ENCODE peak calls at places on chromosomes 5 and 9, in eight cellular contexts. P, W, N, Q, O, D, L and G are unnamed samples.

GRCh38 chr5:117084052-117084451 is 509.4 kb upstream of the SEMA6A start:
- DNase-seq in P (no peak), W (no peak), N (no peak), Q (no peak), O (no peak), D (no peak), L (no peak), G (no peak)

GRCh38 chr5:142811840-142812557 is 41.8 kb downstream of the ARHGAP26 start:
- DNase-seq in P (no peak), W (no peak), N (no peak), Q (no peak), O (no peak), D (no peak), L (no peak), G (no peak)

GRCh38 chr9:136438548-136438908 is 1.1 kb downstream of the INPP5E start:
- DNase-seq in P (no peak), W (peak; percentile 66), N (no peak), Q (no peak), O (no peak), D (no peak), L (no peak), G (no peak)

GRCh38 chr5:164934039-164934438 is 1428.6 kb downstream of the MAT2B start:
- DNase-seq in P (no peak), W (no peak), N (no peak), Q (no peak), O (no peak), D (no peak), L (no peak), G (no peak)

GRCh38 chr5:144698454-144698853 is 527.8 kb downstream of the KCTD16 start:
- DNase-seq in P (no peak), W (peak; percentile 27), N (no peak), Q (no peak), O (no peak), D (no peak), L (no peak), G (no peak)

GRCh38 chr5:78984611-78985406 is at the start of gene ARSB:
- DNase-seq in P (peak; percentile 93), W (peak; percentile 95), N (peak; percentile 48), Q (peak; percentile 96), O (peak; percentile 76), D (peak; percentile 90), L (peak; percentile 88), G (peak; percentile 96)

GRCh38 chr5:124692324-124692723 is 54.1 kb downstream of the ZNF608 start:
- DNase-seq in P (no peak), W (no peak), N (no peak), Q (no peak), O (no peak), D (no peak), L (no peak), G (no peak)

GRCh38 chr5:76383126-76383825 is 19.8 kb upstream of the IQGAP2 start:
- DNase-seq in P (no peak), W (no peak), N (no peak), Q (no peak), O (no peak), D (no peak), L (no peak), G (no peak)

GRCh38 chr5:61322738-61323429 is 9.2 kb upstream of the ZSWIM6 start:
- DNase-seq in P (no peak), W (peak; percentile 5), N (no peak), Q (no peak), O (no peak), D (peak; percentile 64), L (peak; percentile 69), G (no peak)

GRCh38 chr5:67941750-67942450 is 273.7 kb upstream of the PIK3R1 start:
- DNase-seq in P (no peak), W (no peak), N (no peak), Q (no peak), O (no peak), D (no peak), L (no peak), G (no peak)

GRCh38 chr9:129677456-129677855 is 12.0 kb downstream of the PRRX2 start:
- DNase-seq in P (no peak), W (no peak), N (no peak), Q (no peak), O (no peak), D (no peak), L (no peak), G (no peak)

GRCh38 chr5:95669540-95669939 is 13.3 kb downstream of the SPATA9 start:
- DNase-seq in P (peak; percentile 96), W (no peak), N (no peak), Q (peak; percentile 93), O (no peak), D (no peak), L (peak; percentile 26), G (no peak)

GRCh38 chr9:31870276-31870675 is 514.2 kb upstream of the ACO1 start:
- DNase-seq in P (no peak), W (no peak), N (no peak), Q (no peak), O (no peak), D (no peak), L (no peak), G (no peak)

GRCh38 chr5:35924122-35924949 is 14.1 kb downstream of the CAPSL start:
- DNase-seq in P (no peak), W (no peak), N (no peak), Q (no peak), O (no peak), D (no peak), L (no peak), G (no peak)

GRCh38 chr5:111855356-111855755 is 98.4 kb upstream of the NREP start:
- DNase-seq in P (no peak), W (no peak), N (no peak), Q (no peak), O (no peak), D (no peak), L (no peak), G (no peak)
- TF ChIP-seq POLR2AphosphoS5 in P (no peak), W (no peak), N (no peak), Q (no peak), O (no peak), D (no peak), L (no peak), G (no peak)

DNA sequence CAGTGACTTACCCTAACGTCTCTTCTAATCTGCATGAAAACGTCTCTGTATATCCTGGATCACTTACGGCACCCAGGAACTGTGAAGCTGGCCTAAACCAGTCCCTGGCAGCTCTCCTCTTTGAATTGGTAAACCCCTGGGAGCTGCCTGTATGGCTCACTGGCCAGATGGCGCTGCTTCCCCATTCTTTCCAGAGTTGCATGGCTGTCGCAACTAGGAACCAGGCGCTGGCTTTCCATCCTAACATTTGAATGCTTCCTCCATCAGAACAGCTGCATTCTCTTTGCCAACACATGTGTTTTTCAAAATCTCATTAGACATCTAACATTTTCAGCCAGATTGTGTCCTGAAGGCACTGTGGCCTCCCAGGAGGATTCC is 8.0 kb upstream of the PCA3 start:
- DNase-seq in P (peak; percentile 63), W (peak; percentile 75), N (no peak), Q (peak; percentile 91), O (no peak), D (peak; percentile 26), L (no peak), G (no peak)
- TF ChIP-seq CTCF in P (no peak), W (peak; percentile 49), N (peak; percentile 23), Q (no peak), O (no peak), D (no peak), L (no peak), G (no peak)

GRCh38 chr9:95015569-95015968 is 289.1 kb downstream of the AOPEP start:
- DNase-seq in P (no peak), W (no peak), N (no peak), Q (no peak), O (no peak), D (no peak), L (no peak), G (no peak)

GRCh38 chr9:95017661-95018060 is 291.2 kb downstream of the AOPEP start:
- DNase-seq in P (no peak), W (no peak), N (no peak), Q (no peak), O (no peak), D (no peak), L (no peak), G (no peak)

GRCh38 chr9:95017062-95017461 is 290.6 kb downstream of the AOPEP start:
- DNase-seq in P (no peak), W (no peak), N (no peak), Q (no peak), O (no peak), D (no peak), L (no peak), G (no peak)

GRCh38 chr9:95021166-95021886 is 294.8 kb downstream of the AOPEP start:
- DNase-seq in P (no peak), W (no peak), N (no peak), Q (no peak), O (no peak), D (no peak), L (no peak), G (no peak)

DNA sequence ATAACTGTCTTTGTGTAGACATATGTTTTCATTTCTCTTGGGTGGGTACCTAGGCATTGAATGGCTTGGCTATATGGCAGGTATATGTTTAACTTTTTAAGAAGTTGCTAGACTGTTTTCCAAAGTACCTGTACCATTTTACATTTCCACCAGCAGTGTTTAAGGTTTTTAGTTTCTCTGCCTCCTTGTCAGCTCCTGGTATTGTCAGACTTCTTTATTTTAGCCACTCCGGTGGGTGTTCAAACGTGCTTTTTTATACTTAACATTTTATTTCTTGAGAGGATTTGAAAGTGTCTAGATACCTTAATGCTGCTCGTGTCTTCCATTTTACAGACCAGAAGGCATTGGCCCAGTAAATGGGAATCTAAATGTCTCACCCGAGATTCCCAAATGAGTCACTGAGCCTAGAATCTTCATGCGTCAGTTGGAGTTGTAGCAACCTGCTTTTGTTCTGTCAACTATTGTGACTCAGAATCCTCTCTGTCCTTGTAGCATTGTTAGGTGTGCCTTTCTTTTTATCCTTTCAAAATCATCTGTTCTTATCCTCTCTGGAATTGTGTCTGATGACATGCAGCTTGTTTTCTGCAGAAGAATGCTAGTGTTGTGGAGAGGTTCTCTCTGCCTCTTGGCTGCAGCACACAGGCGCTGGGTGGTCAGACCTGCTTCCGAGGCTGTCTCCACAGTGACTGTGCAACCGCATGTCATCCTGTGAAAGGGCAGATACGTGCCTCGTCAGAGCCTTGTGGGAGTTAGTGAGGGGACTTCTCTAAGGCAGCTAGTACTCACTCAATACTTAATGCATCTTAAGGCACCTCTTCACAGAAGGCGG is 291.8 kb downstream of the AOPEP start:
- DNase-seq in P (peak; percentile 72), W (peak; percentile 20), N (peak; percentile 32), Q (no peak), O (no peak), D (peak; percentile 54), L (no peak), G (no peak)
- H3K4me3 ChIP-seq in P (peak overlapping the region; percentile 17), W (no peak overlapping the region), N (no peak overlapping the region), Q (peak overlapping the region; percentile 18), O (no peak overlapping the region), D (no peak overlapping the region), L (no peak overlapping the region), G (no peak overlapping the region)

GRCh38 chr5:173512637-173513435 is 103.6 kb downstream of the BOD1 start:
- DNase-seq in P (no peak), W (no peak), N (no peak), Q (peak; percentile 68), O (no peak), D (no peak), L (no peak), G (no peak)
- TF ChIP-seq POLR2AphosphoS5 in P (no peak), W (no peak), N (no peak), Q (no peak), O (no peak), D (no peak), L (no peak), G (no peak)

DNA sequence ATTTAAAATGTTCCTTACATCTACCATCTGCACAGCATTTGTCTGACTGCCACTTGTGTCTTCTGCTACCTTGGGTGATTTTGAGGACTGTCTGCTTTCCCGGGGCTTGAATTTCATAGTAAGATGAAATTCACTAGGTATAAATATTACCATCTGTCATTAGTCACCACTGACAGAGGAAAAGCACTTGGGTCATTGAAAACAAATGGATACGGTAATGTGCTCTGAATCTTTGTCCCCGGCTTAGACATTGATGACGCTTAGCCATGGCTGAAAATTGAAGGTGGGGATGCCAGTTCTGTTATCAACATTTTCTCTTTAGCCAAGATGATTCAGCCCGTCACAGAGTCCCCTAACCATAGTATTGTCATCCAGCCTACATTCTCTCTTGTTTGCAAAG is 30.1 kb downstream of the SNX30 start:
- DNase-seq in P (no peak), W (no peak), N (no peak), Q (no peak), O (no peak), D (no peak), L (no peak), G (no peak)
- TF ChIP-seq CTCF in P (no peak), W (no peak), N (no peak), Q (no peak), O (no peak), D (no peak), L (no peak), G (no peak)